ENCODE peak calls at places on chromosome 5, in eight cellular contexts. H, C, T, Y, J, E, L and B are unnamed samples.

GRCh38 chr5:157049605-157050004 is 9.3 kb downstream of the HAVCR1 start:
- DNase-seq in H (no peak), C (no peak), T (peak; percentile 61), Y (no peak), J (no peak), E (no peak), L (no peak), B (no peak)

GRCh38 chr5:63963080-63963735 is 963 bp upstream of the HTR1A start:
- DNase-seq in H (peak; percentile 52), C (peak; percentile 62), T (peak; percentile 68), Y (peak; percentile 41), J (no peak), E (no peak), L (peak; percentile 82), B (no peak)

GRCh38 chr5:168317521-168318147 is 26.2 kb downstream of the WWC1 start:
- DNase-seq in H (peak; percentile 100), C (peak; percentile 70), T (peak; percentile 92), Y (no peak), J (no peak), E (no peak), L (no peak), B (no peak)

GRCh38 chr5:59254055-59254687 is 639.4 kb downstream of the PDE4D start:
- DNase-seq in H (no peak), C (no peak), T (no peak), Y (no peak), J (no peak), E (no peak), L (no peak), B (no peak)

GRCh38 chr5:37900692-37901091 is 60.9 kb upstream of the GDNF start:
- DNase-seq in H (peak; percentile 53), C (no peak), T (peak; percentile 85), Y (peak; percentile 50), J (peak; percentile 88), E (no peak), L (no peak), B (peak; percentile 92)

GRCh38 chr5:38847549-38848341 is 1.9 kb downstream of the OSMR start:
- DNase-seq in H (peak; percentile 32), C (peak; percentile 8), T (no peak), Y (no peak), J (no peak), E (no peak), L (no peak), B (no peak)

GRCh38 chr5:38193015-38193581 is 65.3 kb upstream of the EGFLAM start:
- DNase-seq in H (peak; percentile 53), C (peak; percentile 48), T (peak; percentile 77), Y (peak; percentile 82), J (peak; percentile 51), E (peak; percentile 80), L (peak; percentile 59), B (peak; percentile 53)

GRCh38 chr5:179125789-179126505 is 65.8 kb downstream of the ZNF354C start:
- DNase-seq in H (no peak), C (no peak), T (no peak), Y (peak; percentile 12), J (no peak), E (peak; percentile 50), L (no peak), B (no peak)

GRCh38 chr5:132190161-132190817 is 37.4 kb downstream of the P4HA2 start:
- DNase-seq in H (peak; percentile 81), C (peak; percentile 75), T (peak; percentile 76), Y (no peak), J (no peak), E (no peak), L (peak; percentile 39), B (no peak)

GRCh38 chr5:43702815-43703214 is 99.8 kb downstream of the NNT start:
- DNase-seq in H (peak; percentile 23), C (no peak), T (peak; percentile 91), Y (no peak), J (no peak), E (no peak), L (no peak), B (no peak)

DNA sequence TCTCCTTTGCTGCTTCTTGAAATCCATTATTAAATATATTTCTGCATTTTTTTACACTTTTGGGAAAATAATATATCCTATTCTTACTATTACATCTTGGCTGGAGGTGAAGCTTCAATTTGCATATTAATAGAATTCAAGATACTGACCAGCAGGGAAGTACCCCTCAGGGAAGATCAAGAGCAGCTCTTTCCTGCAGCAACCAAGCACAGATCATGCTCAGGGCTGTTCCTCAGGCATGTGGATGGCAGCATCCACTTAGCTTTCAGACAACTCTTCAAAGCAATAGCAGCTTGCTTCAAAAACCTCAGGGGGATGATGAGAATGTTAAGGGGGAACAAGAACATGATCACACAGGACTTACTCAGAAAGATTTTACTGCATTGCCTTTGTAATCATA is 731.8 kb downstream of the SEMA5A start:
- DNase-seq in H (no peak), C (no peak), T (no peak), Y (no peak), J (no peak), E (no peak), L (no peak), B (no peak)
- H3K4me3 ChIP-seq in H (no peak overlapping the region), C (no peak overlapping the region), T (no peak overlapping the region), Y (no peak overlapping the region), J (no peak overlapping the region), E (no peak overlapping the region), L (no peak overlapping the region), B (no peak overlapping the region)

GRCh38 chr5:2038337-2039179 is 155.8 kb upstream of the IRX4 start:
- DNase-seq in H (peak; percentile 3), C (peak; percentile 32), T (peak; percentile 30), Y (peak; percentile 76), J (peak; percentile 77), E (peak; percentile 88), L (peak; percentile 92), B (peak; percentile 80)
- H3K4me3 ChIP-seq in H (no peak overlapping the region), C (peak overlapping the region; percentile 26), T (no peak overlapping the region), Y (peak overlapping the region; percentile 19), J (peak overlapping the region; percentile 35), E (peak overlapping the region; percentile 52), L (peak overlapping the region; percentile 75), B (peak overlapping the region; percentile 60)

GRCh38 chr5:141420855-141421488 is at the start of gene PCDHGA11:
- DNase-seq in H (peak; percentile 63), C (peak; percentile 9), T (peak; percentile 63), Y (no peak), J (peak; percentile 61), E (no peak), L (no peak), B (peak; percentile 29)

GRCh38 chr5:141419074-141419880 is 1.6 kb upstream of the PCDHGA11 start:
- DNase-seq in H (no peak), C (no peak), T (no peak), Y (no peak), J (no peak), E (no peak), L (no peak), B (no peak)

GRCh38 chr5:141422742-141423291 is 2.0 kb downstream of the PCDHGA11 start:
- DNase-seq in H (no peak), C (no peak), T (no peak), Y (no peak), J (no peak), E (no peak), L (no peak), B (no peak)

GRCh38 chr5:141421489-141421855 is 621 bp downstream of the PCDHGA11 start:
- DNase-seq in H (no peak), C (no peak), T (no peak), Y (no peak), J (no peak), E (no peak), L (no peak), B (no peak)
- H3K4me3 ChIP-seq in H (peak overlapping the region; percentile 54), C (no peak overlapping the region), T (peak overlapping the region; percentile 61), Y (no peak overlapping the region), J (no peak overlapping the region), E (peak overlapping the region; percentile 37), L (no peak overlapping the region), B (peak overlapping the region; percentile 66)

DNA sequence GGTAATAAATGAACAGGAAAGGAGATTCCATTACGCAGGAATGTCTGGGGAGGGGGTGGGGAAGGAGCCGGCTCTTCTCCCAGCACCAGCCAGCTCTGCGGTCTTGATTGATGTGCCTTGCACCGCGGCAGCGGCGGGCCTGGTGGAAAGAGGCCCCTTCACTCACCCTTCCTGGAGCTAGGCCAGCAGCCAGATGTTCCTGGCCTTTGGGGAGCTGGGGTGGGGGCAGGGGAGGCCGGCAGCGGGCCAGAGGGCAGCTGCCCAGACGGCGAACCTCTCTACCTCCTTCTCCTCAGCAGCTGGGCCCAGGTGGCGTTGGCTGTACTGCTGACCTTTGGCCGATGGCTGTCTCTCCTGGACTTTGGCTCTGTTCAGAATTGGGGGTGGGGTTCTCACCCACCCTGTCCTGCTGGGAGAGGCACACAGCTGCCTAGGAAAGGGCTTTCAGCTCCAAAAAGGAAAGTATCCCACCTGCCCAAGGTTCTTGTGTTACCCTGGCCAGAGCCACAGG is 58.1 kb upstream of the SYNPO start:
- DNase-seq in H (peak; percentile 69), C (no peak), T (peak; percentile 64), Y (peak; percentile 92), J (peak; percentile 81), E (peak; percentile 78), L (no peak), B (no peak)
- H3K4me3 ChIP-seq in H (no peak overlapping the region), C (no peak overlapping the region), T (no peak overlapping the region), Y (no peak overlapping the region), J (no peak overlapping the region), E (no peak overlapping the region), L (no peak overlapping the region), B (no peak overlapping the region)

DNA sequence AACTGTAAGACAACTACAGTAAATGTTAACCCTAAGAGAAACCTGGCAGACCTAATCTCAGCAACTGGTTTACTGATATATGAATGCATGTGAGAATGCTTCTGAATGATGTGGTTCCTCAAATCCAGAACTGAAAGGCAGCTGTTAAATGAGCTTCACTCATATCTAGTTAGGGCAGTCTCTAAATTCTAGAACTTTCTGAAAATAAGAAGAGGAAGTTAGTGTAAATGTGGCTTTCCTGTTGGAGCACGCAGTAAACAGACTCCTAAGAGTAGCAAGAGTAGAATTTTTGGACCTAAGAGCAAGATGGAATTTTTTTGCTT is 117.9 kb upstream of the KCNN2 start:
- DNase-seq in H (no peak), C (no peak), T (no peak), Y (no peak), J (no peak), E (no peak), L (no peak), B (no peak)
- H3K4me3 ChIP-seq in H (peak overlapping the region; percentile 5), C (no peak overlapping the region), T (no peak overlapping the region), Y (no peak overlapping the region), J (no peak overlapping the region), E (no peak overlapping the region), L (no peak overlapping the region), B (no peak overlapping the region)

DNA sequence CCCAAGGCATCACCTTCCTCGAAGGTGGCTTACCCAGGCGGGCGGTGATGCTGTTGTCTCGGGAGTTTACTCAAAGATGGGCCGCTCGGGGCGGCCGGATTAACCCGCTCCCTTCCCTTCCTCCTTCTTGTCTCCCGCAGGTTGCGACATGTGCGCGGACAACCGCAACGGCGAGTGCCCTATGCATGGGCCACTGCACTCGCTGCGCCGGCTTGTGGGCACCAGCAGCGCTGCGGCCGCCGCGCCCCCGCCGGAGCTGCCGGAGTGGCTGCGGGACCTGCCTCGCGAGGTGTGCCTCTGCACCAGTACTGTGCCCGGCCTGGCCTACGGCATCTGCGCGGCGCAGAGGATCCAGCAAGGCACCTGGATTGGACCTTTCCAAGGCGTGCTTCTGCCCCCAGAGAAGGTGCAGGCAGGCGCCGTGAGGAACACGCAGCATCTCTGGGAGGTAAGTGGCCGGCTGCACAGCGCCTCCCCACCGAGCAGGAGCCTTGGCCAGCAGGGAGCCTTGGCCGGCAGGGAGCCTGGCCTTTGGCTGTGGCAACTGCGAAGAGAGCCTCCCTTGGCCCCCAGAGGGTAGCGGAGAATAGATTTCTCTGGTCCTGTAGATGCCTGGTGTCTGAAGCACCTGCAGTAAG is 10.6 kb downstream of the PRDM6 start:
- DNase-seq in H (no peak), C (peak; percentile 11), T (no peak), Y (peak; percentile 33), J (no peak), E (peak; percentile 70), L (no peak), B (peak; percentile 30)
- H3K4me3 ChIP-seq in H (no peak overlapping the region), C (peak overlapping the region; percentile 18), T (no peak overlapping the region), Y (no peak overlapping the region), J (peak overlapping the region; percentile 8), E (peak overlapping the region; percentile 32), L (peak overlapping the region; percentile 59), B (peak overlapping the region; percentile 49)